ENCODE peak calls at places on chromosome 17, in nine cellular contexts. G is stomach, R is GM12891, Z is H1, L is prostate gland, U is endothelial cell of umbilical vein, E is GM12892, F is upper lobe of left lung, M is GM12878. X is an unnamed sample.

GRCh38 chr17:64240741-64241347 is 22.2 kb downstream of the TEX2 start:
- DNase-seq in G (no peak), R (no peak), Z (no peak), L (peak; percentile 10), U (peak; percentile 75), E (no peak), F (no peak), M (no peak), X (peak; percentile 75)

GRCh38 chr17:57315061-57315851 is 58.9 kb downstream of the MSI2 start:
- DNase-seq in G (no peak), R (no peak), Z (no peak), L (no peak), U (no peak), E (no peak), F (no peak), M (no peak), X (no peak)

GRCh38 chr17:34673995-34674900 is 94.9 kb downstream of the TMEM132E start:
- DNase-seq in G (no peak), R (no peak), Z (peak; percentile 16), L (no peak), U (no peak), E (no peak), F (no peak), M (no peak), X (no peak)

GRCh38 chr17:4719146-4719545 is 8.7 kb downstream of the ARRB2 start:
- DNase-seq in G (no peak), R (no peak), Z (no peak), L (no peak), U (no peak), E (no peak), F (no peak), M (no peak), X (no peak)

GRCh38 chr17:56978441-56979090 is 635 bp downstream of the SCPEP1 start:
- DNase-seq in G (no peak), R (no peak), Z (no peak), L (no peak), U (no peak), E (no peak), F (no peak), M (no peak), X (no peak)

GRCh38 chr17:17535957-17536356 is 39.8 kb upstream of the RASD1 start:
- DNase-seq in G (peak; percentile 91), R (no peak), Z (no peak), L (peak; percentile 78), U (no peak), E (no peak), F (peak; percentile 85), M (no peak), X (no peak)

GRCh38 chr17:7867881-7868329 is 10.1 kb downstream of the CYB5D1 start:
- DNase-seq in G (no peak), R (no peak), Z (no peak), L (no peak), U (no peak), E (no peak), F (no peak), M (no peak), X (no peak)

GRCh38 chr17:64161380-64161779 is 31.4 kb upstream of the ERN1 start:
- DNase-seq in G (no peak), R (no peak), Z (no peak), L (no peak), U (no peak), E (no peak), F (no peak), M (no peak), X (no peak)

GRCh38 chr17:60079401-60079861 is 710 bp upstream of the HEATR6 start:
- DNase-seq in G (no peak), R (no peak), Z (no peak), L (no peak), U (peak; percentile 33), E (no peak), F (no peak), M (no peak), X (no peak)

GRCh38 chr17:4658478-4659305 is 17.2 kb upstream of the ALOX15 start:
- DNase-seq in G (no peak), R (no peak), Z (no peak), L (no peak), U (peak; percentile 51), E (no peak), F (no peak), M (no peak), X (peak; percentile 24)

GRCh38 chr17:37483311-37484039 is 6.2 kb upstream of the DUSP14 start:
- DNase-seq in G (no peak), R (no peak), Z (no peak), L (no peak), U (no peak), E (no peak), F (no peak), M (no peak), X (no peak)

GRCh38 chr17:7782237-7782636 is 51.8 kb upstream of the KDM6B start:
- DNase-seq in G (no peak), R (no peak), Z (no peak), L (no peak), U (peak; percentile 16), E (no peak), F (no peak), M (no peak), X (no peak)

GRCh38 chr17:42023524-42024349 is 3.8 kb downstream of the NKIRAS2 start:
- DNase-seq in G (no peak), R (no peak), Z (no peak), L (no peak), U (no peak), E (no peak), F (peak; percentile 54), M (no peak), X (no peak)

DNA sequence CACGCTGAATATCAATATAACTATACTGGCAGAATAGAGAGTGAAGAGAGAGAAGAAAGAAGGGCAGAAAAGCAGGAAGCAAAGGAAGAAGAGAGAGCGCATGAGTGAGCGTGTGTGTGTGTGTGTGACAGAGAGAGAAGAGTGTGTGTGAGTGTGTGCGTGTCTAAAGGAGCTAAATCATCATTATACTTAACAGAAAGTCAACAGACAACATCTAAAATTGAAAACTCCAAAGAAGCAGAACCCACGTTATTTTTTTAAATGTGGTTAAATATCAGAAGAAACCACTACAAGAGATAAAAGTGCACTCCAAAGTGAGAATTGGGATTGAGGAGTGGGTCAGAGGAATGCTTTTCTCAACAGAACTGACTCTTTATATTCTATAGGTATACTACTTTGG is 77.2 kb downstream of the BRIP1 start:
- DNase-seq in G (no peak), R (no peak), Z (no peak), L (no peak), U (no peak), E (no peak), F (no peak), M (no peak), X (no peak)
- TF ChIP-seq POLR2AphosphoS5 in G (no peak), R (no peak), Z (no peak), L (no peak), U (no peak), E (no peak), F (no peak), M (no peak), X (no peak)

GRCh38 chr17:81648707-81649085 is 7.6 kb downstream of the PDE6G start:
- DNase-seq in G (no peak), R (no peak), Z (peak; percentile 58), L (no peak), U (no peak), E (peak; percentile 6), F (no peak), M (no peak), X (no peak)
- TF ChIP-seq POLR2AphosphoS5 in G (no peak), R (no peak), Z (no peak), L (no peak), U (no peak), E (no peak), F (no peak), M (no peak), X (no peak)

GRCh38 chr17:75693500-75694481 is 26.7 kb downstream of the SAP30BP start:
- DNase-seq in G (no peak), R (no peak), Z (no peak), L (peak; percentile 97), U (peak; percentile 78), E (no peak), F (peak; percentile 34), M (no peak), X (peak; percentile 96)
- TF ChIP-seq POLR2AphosphoS5 in G (peak; percentile 55), R (no peak), Z (peak; percentile 21), L (peak; percentile 89), U (peak; percentile 73), E (no peak), F (no peak), M (no peak), X (no peak)

DNA sequence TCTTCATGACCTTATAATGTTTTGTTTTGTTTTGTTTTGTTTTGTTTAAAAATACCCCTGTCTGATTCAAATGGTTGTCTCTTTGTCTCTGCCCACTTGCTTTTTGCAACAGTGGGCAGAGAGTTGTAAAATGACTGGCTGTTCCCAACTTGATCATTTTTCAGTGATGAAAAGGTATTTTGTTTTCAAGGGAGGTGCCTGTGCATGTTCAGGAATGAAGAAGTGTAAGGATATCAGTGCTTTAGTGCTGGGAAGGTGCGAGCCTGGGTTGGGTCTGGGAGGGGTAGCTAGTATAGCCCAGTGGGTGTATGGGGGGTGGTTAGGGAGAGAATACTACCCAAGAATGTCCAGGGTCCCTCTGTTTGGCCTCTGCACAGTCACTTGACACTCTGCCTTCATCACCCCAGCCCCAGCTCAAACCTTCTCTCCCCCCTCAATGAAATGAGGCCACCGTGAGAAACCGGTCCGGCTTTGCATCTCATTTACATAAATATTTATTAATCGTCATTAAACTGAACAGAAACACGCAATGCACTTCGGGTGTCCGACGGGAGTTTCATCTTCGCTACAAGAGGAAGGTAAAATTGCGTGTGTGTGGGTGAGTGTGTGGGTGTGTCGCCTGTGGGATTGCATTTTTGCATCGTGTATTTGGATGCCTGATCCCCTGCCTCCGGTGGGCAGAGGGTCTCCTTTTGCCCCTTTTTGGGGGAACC is 4.3 kb downstream of the NEUROD2 start:
- DNase-seq in G (no peak), R (no peak), Z (peak; percentile 48), L (no peak), U (no peak), E (no peak), F (no peak), M (no peak), X (no peak)
- TF ChIP-seq POLR2AphosphoS5 in G (no peak), R (no peak), Z (no peak), L (no peak), U (no peak), E (no peak), F (no peak), M (no peak), X (no peak)

DNA sequence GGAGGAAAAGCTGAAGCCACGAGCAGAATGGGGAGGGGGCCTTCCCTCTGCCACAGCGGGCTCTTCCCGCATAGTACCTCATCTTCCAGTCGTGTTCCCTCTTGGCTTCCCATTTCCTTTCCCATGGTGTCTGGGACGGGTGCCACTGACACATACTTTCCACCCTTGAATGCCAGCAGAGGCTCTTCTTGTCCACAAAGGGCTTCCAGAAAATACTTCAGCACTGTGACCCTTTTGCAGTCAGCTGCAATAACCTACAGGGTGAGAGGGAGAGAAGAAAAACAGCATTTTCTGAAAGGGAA is 30.7 kb downstream of the HIC1 start:
- DNase-seq in G (no peak), R (no peak), Z (no peak), L (no peak), U (peak; percentile 94), E (no peak), F (no peak), M (no peak), X (peak; percentile 77)
- TF ChIP-seq POLR2AphosphoS5 in G (no peak), R (no peak), Z (no peak), L (peak; percentile 12), U (no peak), E (no peak), F (peak; percentile 56), M (no peak), X (no peak)